ENCODE peak calls at places on chromosomes 3 and 15, in five cellular contexts. One of them, this sample, is unnamed.

GRCh38 chr3:102474207-102474606 is 39.4 kb downstream of the ZPLD1 start:
- DNase-seq in ovary: no peak
- DNase-seq in CD8-positive, alpha-beta T cell: no peak
- DNase-seq in fibroblast of mammary gland: no peak
- DNase-seq in psoas muscle: no peak
- DNase-seq in this sample: no peak

GRCh38 chr15:57635300-57635944 is 43.7 kb downstream of the MYZAP start:
- DNase-seq in ovary: no peak
- DNase-seq in fibroblast of mammary gland: no peak
- DNase-seq in psoas muscle: no peak
- DNase-seq in CD8-positive, alpha-beta T cell: no peak
- DNase-seq in this sample: peak

GRCh38 chr15:56228854-56229253 is 14.8 kb downstream of the RFX7 start:
- DNase-seq in fibroblast of mammary gland: no peak
- DNase-seq in CD8-positive, alpha-beta T cell: no peak
- DNase-seq in psoas muscle: no peak
- DNase-seq in ovary: no peak
- DNase-seq in this sample: no peak

GRCh38 chr3:116085456-116085855 is 359.8 kb downstream of the LSAMP start:
- DNase-seq in ovary: no peak
- DNase-seq in psoas muscle: no peak
- DNase-seq in fibroblast of mammary gland: peak
- DNase-seq in CD8-positive, alpha-beta T cell: no peak
- DNase-seq in this sample: peak

GRCh38 chr3:51982352-51982837 is 940 bp upstream of the ACY1 start:
- DNase-seq in ovary: no peak
- DNase-seq in fibroblast of mammary gland: no peak
- DNase-seq in CD8-positive, alpha-beta T cell: no peak
- DNase-seq in psoas muscle: peak
- DNase-seq in this sample: no peak

GRCh38 chr3:181210275-181210674 is 220.7 kb upstream of the DNAJC19 start:
- DNase-seq in fibroblast of mammary gland: peak
- DNase-seq in CD8-positive, alpha-beta T cell: no peak
- DNase-seq in ovary: no peak
- DNase-seq in psoas muscle: no peak
- DNase-seq in this sample: no peak

GRCh38 chr3:178217479-178217878 is 318.8 kb upstream of the KCNMB2 start:
- DNase-seq in CD8-positive, alpha-beta T cell: no peak
- DNase-seq in fibroblast of mammary gland: peak
- DNase-seq in psoas muscle: no peak
- DNase-seq in ovary: no peak
- DNase-seq in this sample: no peak

GRCh38 chr15:58227706-58228543 is 89.7 kb downstream of the AQP9 start:
- DNase-seq in CD8-positive, alpha-beta T cell: peak
- DNase-seq in psoas muscle: peak
- DNase-seq in fibroblast of mammary gland: peak
- DNase-seq in ovary: peak
- DNase-seq in this sample: peak

GRCh38 chr15:48283361-48284157 is 47.7 kb upstream of the DUT start:
- DNase-seq in ovary: no peak
- DNase-seq in fibroblast of mammary gland: no peak
- DNase-seq in CD8-positive, alpha-beta T cell: no peak
- DNase-seq in psoas muscle: no peak
- DNase-seq in this sample: no peak
- H3K4me3 ChIP-seq in ovary: no peak
- H3K4me3 ChIP-seq in fibroblast of mammary gland: no peak
- H3K4me3 ChIP-seq in CD8-positive, alpha-beta T cell: no peak
- H3K4me3 ChIP-seq in psoas muscle: no peak
- H3K4me3 ChIP-seq in this sample: no peak

GRCh38 chr3:55488398-55489055 is 1.4 kb upstream of the WNT5A start:
- DNase-seq in fibroblast of mammary gland: peak
- DNase-seq in ovary: peak
- DNase-seq in psoas muscle: peak
- DNase-seq in CD8-positive, alpha-beta T cell: no peak
- DNase-seq in this sample: peak

GRCh38 chr3:55492976-55493375 is 5.9 kb upstream of the WNT5A start:
- DNase-seq in ovary: no peak
- DNase-seq in fibroblast of mammary gland: no peak
- DNase-seq in CD8-positive, alpha-beta T cell: no peak
- DNase-seq in psoas muscle: no peak
- DNase-seq in this sample: no peak

GRCh38 chr3:55490194-55490913 is 3.2 kb upstream of the WNT5A start:
- DNase-seq in psoas muscle: no peak
- DNase-seq in ovary: no peak
- DNase-seq in CD8-positive, alpha-beta T cell: no peak
- DNase-seq in fibroblast of mammary gland: no peak
- DNase-seq in this sample: peak

GRCh38 chr3:55489804-55490132 is 2.7 kb upstream of the WNT5A start:
- DNase-seq in psoas muscle: no peak
- DNase-seq in CD8-positive, alpha-beta T cell: no peak
- DNase-seq in ovary: peak
- DNase-seq in fibroblast of mammary gland: no peak
- DNase-seq in this sample: no peak

GRCh38 chr3:55491296-55491816 is 4.2 kb upstream of the WNT5A start:
- DNase-seq in fibroblast of mammary gland: peak
- DNase-seq in ovary: peak
- DNase-seq in psoas muscle: no peak
- DNase-seq in CD8-positive, alpha-beta T cell: no peak
- DNase-seq in this sample: peak
- TF ChIP-seq CTCF in fibroblast of mammary gland: no peak
- TF ChIP-seq CTCF in ovary: no peak
- TF ChIP-seq CTCF in psoas muscle: no peak
- TF ChIP-seq CTCF in CD8-positive, alpha-beta T cell: no peak
- TF ChIP-seq CTCF in this sample: no peak

GRCh38 chr3:170709046-170709445 is 123.2 kb upstream of the SLC7A14 start:
- DNase-seq in psoas muscle: peak
- DNase-seq in CD8-positive, alpha-beta T cell: no peak
- DNase-seq in fibroblast of mammary gland: peak
- DNase-seq in ovary: no peak
- DNase-seq in this sample: peak
- H3K4me3 ChIP-seq in psoas muscle: no peak
- H3K4me3 ChIP-seq in CD8-positive, alpha-beta T cell: no peak
- H3K4me3 ChIP-seq in fibroblast of mammary gland: no peak
- H3K4me3 ChIP-seq in ovary: no peak
- H3K4me3 ChIP-seq in this sample: no peak

GRCh38 chr3:194138098-194138474 is 2.1 kb downstream of the HES1 start:
- DNase-seq in CD8-positive, alpha-beta T cell: no peak
- DNase-seq in ovary: no peak
- DNase-seq in fibroblast of mammary gland: peak
- DNase-seq in psoas muscle: no peak
- DNase-seq in this sample: no peak
- TF ChIP-seq CTCF in CD8-positive, alpha-beta T cell: no peak
- TF ChIP-seq CTCF in ovary: no peak
- TF ChIP-seq CTCF in fibroblast of mammary gland: no peak
- TF ChIP-seq CTCF in psoas muscle: peak
- TF ChIP-seq CTCF in this sample: peak

DNA sequence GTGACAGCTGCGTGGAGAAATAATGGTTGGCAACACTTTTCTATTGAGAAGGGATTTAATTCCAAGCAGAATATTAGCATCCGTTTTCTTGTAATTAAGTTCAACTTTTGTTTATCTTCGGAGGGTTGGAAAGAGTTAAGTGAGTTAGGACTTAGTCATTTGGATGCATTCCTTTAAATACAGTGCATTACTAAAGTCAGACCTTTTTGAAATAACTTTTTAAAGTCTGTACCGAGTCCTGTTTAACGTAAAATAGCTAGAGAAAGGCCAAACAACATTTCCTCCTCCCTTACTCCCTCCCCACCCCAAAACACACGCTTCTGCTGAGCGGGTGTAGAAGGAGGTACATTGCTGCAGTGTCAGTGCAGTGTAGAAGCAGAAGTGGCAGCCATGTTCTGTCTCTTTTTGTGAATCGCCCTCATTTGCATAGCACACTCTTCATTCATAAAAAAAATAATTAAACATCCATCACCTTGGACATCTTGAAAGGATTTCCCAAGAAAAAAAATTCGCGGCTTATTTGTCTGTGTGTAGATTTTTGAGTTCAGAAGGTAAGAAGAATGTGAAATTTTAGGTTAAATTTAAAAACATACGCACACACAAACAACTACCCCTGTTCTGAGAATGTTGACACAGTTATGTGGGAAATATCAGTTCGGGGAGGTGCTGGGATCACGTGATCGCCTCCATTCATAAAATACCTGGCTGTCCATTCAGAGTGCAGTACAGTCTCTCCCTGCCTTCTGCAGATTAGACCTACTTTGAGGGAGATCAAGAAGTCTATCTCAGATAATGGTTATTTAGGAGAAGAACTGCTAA is 1.6 kb downstream of the SPRED1 start:
- DNase-seq in ovary: no peak
- DNase-seq in fibroblast of mammary gland: peak
- DNase-seq in CD8-positive, alpha-beta T cell: peak
- DNase-seq in psoas muscle: no peak
- DNase-seq in this sample: peak
- H3K4me3 ChIP-seq in ovary: peak
- H3K4me3 ChIP-seq in fibroblast of mammary gland: peak
- H3K4me3 ChIP-seq in CD8-positive, alpha-beta T cell: peak
- H3K4me3 ChIP-seq in psoas muscle: peak
- H3K4me3 ChIP-seq in this sample: peak

DNA sequence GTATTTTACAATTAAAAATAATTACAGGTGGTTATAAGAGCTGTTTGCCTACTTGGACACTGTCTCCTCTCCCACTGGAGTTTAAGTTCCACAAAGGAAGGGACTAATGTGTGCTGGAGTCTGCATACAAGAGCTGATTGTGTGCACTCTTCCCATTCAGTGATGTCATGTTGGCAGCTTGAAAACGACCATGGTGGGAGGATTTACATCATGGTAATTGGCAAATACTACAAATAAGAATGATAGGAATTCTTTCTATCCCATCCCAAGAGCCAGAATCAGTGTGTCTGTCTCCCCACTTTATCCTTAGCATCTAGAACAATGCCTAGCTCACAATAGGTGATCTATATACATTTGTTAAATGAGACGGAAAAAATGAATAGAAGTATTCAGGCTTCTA is 14.1 kb downstream of the ITGA11 start:
- DNase-seq in fibroblast of mammary gland: no peak
- DNase-seq in psoas muscle: no peak
- DNase-seq in ovary: no peak
- DNase-seq in CD8-positive, alpha-beta T cell: no peak
- DNase-seq in this sample: no peak
- TF ChIP-seq CTCF in fibroblast of mammary gland: no peak
- TF ChIP-seq CTCF in psoas muscle: no peak
- TF ChIP-seq CTCF in ovary: no peak
- TF ChIP-seq CTCF in CD8-positive, alpha-beta T cell: no peak
- TF ChIP-seq CTCF in this sample: no peak

GRCh38 chr15:89385596-89386242 is 51.1 kb upstream of the POLG start:
- DNase-seq in ovary: no peak
- DNase-seq in CD8-positive, alpha-beta T cell: no peak
- DNase-seq in fibroblast of mammary gland: peak
- DNase-seq in psoas muscle: no peak
- DNase-seq in this sample: no peak
- H3K4me3 ChIP-seq in ovary: no peak
- H3K4me3 ChIP-seq in CD8-positive, alpha-beta T cell: no peak
- H3K4me3 ChIP-seq in fibroblast of mammary gland: no peak
- H3K4me3 ChIP-seq in psoas muscle: no peak
- H3K4me3 ChIP-seq in this sample: no peak

DNA sequence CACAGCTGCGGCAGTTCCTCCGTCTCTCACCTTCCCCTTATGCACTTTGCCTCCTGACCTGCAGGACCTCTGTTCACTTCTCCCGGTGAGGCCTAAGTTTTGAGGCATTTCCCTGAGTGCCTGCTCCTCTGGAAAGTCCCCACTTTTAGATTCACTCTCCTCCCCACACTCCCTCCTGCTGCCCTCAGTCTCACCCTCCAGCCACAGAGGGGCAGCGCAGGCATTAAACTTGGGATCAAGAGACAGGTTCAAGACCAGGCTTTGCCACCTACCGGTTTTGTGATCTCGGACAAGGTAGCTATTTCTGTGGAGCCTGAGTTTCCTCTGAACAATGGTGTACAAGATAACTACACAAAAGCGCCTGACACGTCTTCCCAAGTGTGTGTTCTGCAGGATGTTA is 19.4 kb downstream of the SLC6A11 start:
- DNase-seq in fibroblast of mammary gland: no peak
- DNase-seq in ovary: no peak
- DNase-seq in CD8-positive, alpha-beta T cell: no peak
- DNase-seq in psoas muscle: no peak
- DNase-seq in this sample: no peak
- TF ChIP-seq CTCF in fibroblast of mammary gland: no peak
- TF ChIP-seq CTCF in ovary: no peak
- TF ChIP-seq CTCF in CD8-positive, alpha-beta T cell: no peak
- TF ChIP-seq CTCF in psoas muscle: no peak
- TF ChIP-seq CTCF in this sample: no peak

GRCh38 chr15:52078197-52078875 is 34.2 kb downstream of the BCL2L10 start:
- DNase-seq in ovary: no peak
- DNase-seq in fibroblast of mammary gland: no peak
- DNase-seq in psoas muscle: no peak
- DNase-seq in CD8-positive, alpha-beta T cell: no peak
- DNase-seq in this sample: no peak
- H3K4me3 ChIP-seq in ovary: no peak
- H3K4me3 ChIP-seq in fibroblast of mammary gland: no peak
- H3K4me3 ChIP-seq in psoas muscle: no peak
- H3K4me3 ChIP-seq in CD8-positive, alpha-beta T cell: no peak
- H3K4me3 ChIP-seq in this sample: no peak

DNA sequence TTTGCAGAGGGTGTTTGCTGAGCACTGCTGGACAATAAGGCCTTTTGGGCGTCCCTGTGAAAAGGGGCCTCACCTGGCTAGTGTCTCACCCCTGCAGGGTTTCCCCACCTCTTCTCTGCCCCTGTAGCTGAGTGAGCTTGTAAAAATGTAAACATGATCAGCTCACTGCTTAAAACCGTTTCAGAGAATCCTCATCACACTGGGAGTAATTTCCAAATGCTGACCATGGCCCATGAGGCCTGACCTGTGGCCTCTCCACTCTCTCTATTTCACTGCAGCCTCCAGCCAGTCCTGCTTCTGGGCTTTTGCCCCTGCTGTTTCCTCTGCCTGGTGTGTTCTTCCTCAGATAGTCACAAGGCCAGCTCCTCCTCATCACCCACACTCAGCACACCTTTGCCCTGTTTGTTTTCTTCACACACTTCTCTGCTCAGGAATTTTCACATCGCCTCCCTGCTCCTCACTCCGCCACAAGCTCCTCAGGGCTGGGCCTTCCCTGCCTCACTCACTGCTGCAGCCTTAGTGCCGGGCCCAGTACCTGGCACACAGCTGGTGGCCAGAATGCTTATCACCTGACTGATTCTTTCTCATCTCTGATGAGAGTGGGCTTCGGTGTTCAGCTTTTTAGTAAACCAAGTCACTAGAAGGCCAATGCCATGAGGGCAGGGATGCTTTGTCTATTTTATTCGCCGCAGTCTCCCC is 79.3 kb upstream of the SEC13 start:
- DNase-seq in psoas muscle: no peak
- DNase-seq in ovary: no peak
- DNase-seq in CD8-positive, alpha-beta T cell: no peak
- DNase-seq in fibroblast of mammary gland: no peak
- DNase-seq in this sample: no peak
- TF ChIP-seq CTCF in psoas muscle: no peak
- TF ChIP-seq CTCF in ovary: no peak
- TF ChIP-seq CTCF in CD8-positive, alpha-beta T cell: no peak
- TF ChIP-seq CTCF in fibroblast of mammary gland: no peak
- TF ChIP-seq CTCF in this sample: no peak